ENCODE peak calls at places on chromosomes 13 and 19, in ten cellular contexts. K is H9, A is pancreas, V is ascending aorta, U is heart right ventricle, B is tibial artery, H is dorsolateral prefrontal cortex, W is fibroblast of lung, C is heart left ventricle, R is coronary artery. G is an unnamed sample.

GRCh38 chr13:110396913-110397379 is 89.9 kb downstream of the COL4A2 start:
- DNase-seq in K (no peak), A (peak; percentile 44), V (peak; percentile 93), U (peak; percentile 83), B (peak; percentile 98), H (no peak), W (peak; percentile 100), C (peak; percentile 86), R (peak; percentile 98), G (peak; percentile 100)

GRCh38 chr13:44609137-44609536 is 33.0 kb upstream of the TSC22D1 start:
- DNase-seq in K (no peak), A (no peak), V (no peak), U (no peak), B (no peak), H (no peak), W (no peak), C (no peak), R (no peak), G (no peak)

GRCh38 chr19:38267780-38268430 is 3.5 kb downstream of the SPINT2 start:
- DNase-seq in K (no peak), A (peak; percentile 86), V (no peak), U (no peak), B (no peak), H (no peak), W (no peak), C (no peak), R (no peak), G (no peak)

GRCh38 chr19:47882890-47883289 is 3.2 kb downstream of the SULT2A1 start:
- DNase-seq in K (no peak), A (no peak), V (no peak), U (no peak), B (no peak), H (no peak), W (no peak), C (no peak), R (no peak), G (no peak)

GRCh38 chr13:39250440-39250839 is 212.2 kb downstream of the NHLRC3 start:
- DNase-seq in K (no peak), A (no peak), V (no peak), U (no peak), B (no peak), H (no peak), W (no peak), C (no peak), R (no peak), G (no peak)

GRCh38 chr13:27006519-27007161 is 165.0 kb downstream of the USP12 start:
- DNase-seq in K (peak; percentile 59), A (peak; percentile 33), V (no peak), U (no peak), B (no peak), H (peak; percentile 34), W (peak; percentile 47), C (no peak), R (peak; percentile 33), G (no peak)

GRCh38 chr13:28089065-28089464 is 11.3 kb downstream of the FLT3 start:
- DNase-seq in K (no peak), A (no peak), V (no peak), U (no peak), B (no peak), H (no peak), W (no peak), C (no peak), R (no peak), G (no peak)

GRCh38 chr19:38323276-38323675 is 3.6 kb downstream of the KCNK6 start:
- DNase-seq in K (no peak), A (no peak), V (no peak), U (no peak), B (no peak), H (no peak), W (no peak), C (no peak), R (no peak), G (no peak)

GRCh38 chr13:24672141-24673132 is 7.8 kb upstream of the ATP12A start:
- DNase-seq in K (no peak), A (no peak), V (no peak), U (no peak), B (no peak), H (no peak), W (no peak), C (no peak), R (no peak), G (no peak)

GRCh38 chr13:20192470-20193141 is at the start of gene GJB2:
- DNase-seq in K (no peak), A (peak; percentile 25), V (no peak), U (no peak), B (no peak), H (no peak), W (no peak), C (no peak), R (peak; percentile 17), G (no peak)

GRCh38 chr13:112672651-112673284 is 17.1 kb upstream of the ATP11A start:
- DNase-seq in K (no peak), A (no peak), V (no peak), U (no peak), B (no peak), H (no peak), W (no peak), C (no peak), R (no peak), G (no peak)

GRCh38 chr13:53045110-53045509 is 16.5 kb downstream of the OLFM4 start:
- DNase-seq in K (no peak), A (peak; percentile 41), V (no peak), U (peak; percentile 8), B (no peak), H (no peak), W (peak; percentile 12), C (no peak), R (no peak), G (no peak)

GRCh38 chr19:42023121-42023942 is 29.3 kb upstream of the ATP1A3 start:
- DNase-seq in K (peak; percentile 76), A (no peak), V (no peak), U (no peak), B (no peak), H (no peak), W (peak; percentile 9), C (peak; percentile 41), R (no peak), G (no peak)

GRCh38 chr13:110575322-110576069 is 14.0 kb upstream of the RAB20 start:
- DNase-seq in K (peak; percentile 61), A (no peak), V (no peak), U (peak; percentile 33), B (no peak), H (no peak), W (peak; percentile 59), C (no peak), R (no peak), G (no peak)

GRCh38 chr13:98200211-98200878 is 23.3 kb upstream of the RNF113B start:
- DNase-seq in K (peak; percentile 82), A (no peak), V (no peak), U (no peak), B (no peak), H (no peak), W (no peak), C (no peak), R (no peak), G (no peak)

GRCh38 chr13:46111151-46111550 is 6.3 kb upstream of the CPB2 start:
- DNase-seq in K (no peak), A (no peak), V (no peak), U (no peak), B (no peak), H (no peak), W (no peak), C (no peak), R (no peak), G (no peak)
- TF ChIP-seq CTCF in K (no peak), A (no peak), V (no peak), U (no peak), B (no peak), H (no peak), W (no peak), C (no peak), R (no peak), G (no peak)

DNA sequence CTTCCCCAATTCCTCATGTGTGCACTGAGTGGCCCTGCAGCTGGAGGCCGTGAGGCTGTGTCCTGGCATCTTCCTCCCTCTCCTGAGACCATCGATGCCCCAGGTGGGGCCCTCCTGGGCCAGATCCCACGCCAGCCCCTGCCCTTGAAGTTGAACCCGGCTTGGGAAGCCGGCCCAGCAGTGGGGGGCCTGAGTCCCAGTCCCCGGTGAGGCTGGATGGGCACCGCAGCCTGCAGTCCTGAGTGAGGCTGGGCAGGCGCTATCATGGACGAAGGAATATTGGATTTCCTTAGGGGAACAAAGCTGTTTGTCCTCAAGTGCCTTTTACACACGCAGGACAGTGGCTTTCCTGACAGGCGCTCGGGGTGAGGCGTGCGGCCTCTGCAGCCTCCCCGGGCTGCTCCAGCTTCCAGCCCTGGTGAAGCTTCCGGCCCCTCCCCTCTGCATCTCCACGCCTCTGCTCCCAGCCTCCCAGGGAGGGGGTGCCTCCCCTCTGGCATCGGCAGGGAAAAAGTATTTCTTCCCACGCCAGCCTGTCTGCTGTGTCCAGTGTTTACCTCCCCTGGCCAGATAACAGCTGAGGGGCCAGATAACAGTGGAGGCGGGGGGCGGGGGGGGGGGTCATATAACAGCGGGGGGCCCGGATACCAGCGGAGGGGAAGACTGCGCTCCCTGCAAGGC is 159.5 kb downstream of the KDM4B start:
- DNase-seq in K (no peak), A (peak; percentile 96), V (no peak), U (peak; percentile 80), B (peak; percentile 86), H (no peak), W (peak; percentile 59), C (no peak), R (peak; percentile 90), G (peak; percentile 16)
- H3K27ac ChIP-seq in K (no peak overlapping the region), A (peak overlapping the region; percentile 63), V (peak overlapping the region; percentile 28), U (no peak overlapping the region), B (peak overlapping the region; percentile 55), H (no peak overlapping the region), W (no peak overlapping the region), C (peak overlapping the region; percentile 45), R (peak overlapping the region; percentile 2), G (no peak overlapping the region)

DNA sequence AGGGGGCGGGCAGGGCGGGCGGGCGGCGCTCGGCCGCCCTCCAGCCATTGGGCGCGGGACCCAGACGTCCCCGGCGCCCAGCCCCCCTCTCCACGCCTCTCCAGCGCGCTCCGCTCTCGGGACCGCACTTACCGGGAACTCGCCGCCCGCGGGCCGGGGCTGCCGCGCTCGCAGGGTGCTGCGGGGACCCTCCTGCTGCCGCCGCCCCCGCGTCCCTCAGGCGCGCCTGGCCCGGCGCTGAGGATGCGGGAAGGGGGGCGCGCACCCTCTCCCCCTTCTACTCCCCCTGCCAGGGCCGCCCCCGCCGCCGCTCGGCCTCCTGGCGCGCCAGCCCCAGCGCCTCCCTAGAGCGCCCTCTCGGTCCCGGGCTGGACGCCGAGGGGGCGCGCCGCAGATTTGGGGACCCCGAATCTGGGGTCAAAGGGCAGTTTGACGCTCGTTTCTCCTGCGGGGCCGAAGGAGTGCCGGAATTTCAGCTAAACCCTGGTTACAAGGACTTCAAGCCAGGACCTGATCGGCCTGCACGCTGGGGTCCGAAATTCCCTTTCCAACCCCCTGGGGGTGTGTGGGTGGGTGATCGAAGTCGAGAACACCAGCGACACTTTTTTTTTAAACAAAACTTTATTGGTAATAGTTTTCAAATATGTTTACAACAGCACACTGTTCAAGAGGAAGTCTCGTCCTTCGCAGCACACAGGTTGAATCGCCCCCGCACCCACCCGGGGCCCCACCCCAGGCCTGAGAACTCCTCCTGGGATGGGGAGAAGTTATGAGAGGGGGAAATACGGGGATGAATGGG is 734 bp upstream of the SAMD1 start:
- DNase-seq in K (no peak), A (peak; percentile 84), V (no peak), U (peak; percentile 56), B (peak; percentile 93), H (peak; percentile 53), W (peak; percentile 79), C (peak; percentile 90), R (peak; percentile 89), G (no peak)
- TF ChIP-seq CTCF in K (peak; percentile 16), A (no peak), V (peak; percentile 3), U (no peak), B (peak; percentile 16), H (no peak), W (peak; percentile 29), C (no peak), R (no peak), G (peak; percentile 37)

GRCh38 chr13:76879211-76879875 is 6.9 kb downstream of the KCTD12 start:
- DNase-seq in K (no peak), A (peak; percentile 60), V (peak; percentile 57), U (peak; percentile 67), B (peak; percentile 90), H (no peak), W (peak; percentile 82), C (peak; percentile 74), R (peak; percentile 85), G (no peak)
- H3K27ac ChIP-seq in K (no peak overlapping the region), A (no peak overlapping the region), V (peak overlapping the region; percentile 73), U (peak overlapping the region; percentile 94), B (peak overlapping the region; percentile 63), H (no peak overlapping the region), W (no peak overlapping the region), C (peak overlapping the region; percentile 47), R (no peak overlapping the region), G (no peak overlapping the region)